ENCODE peak calls at places on chromosomes 3 and 15, in eight cellular contexts. One of them, this sample, is unnamed.

GRCh38 chr3:146464783-146465182 is 4.6 kb downstream of the PLSCR2 start:
- DNase-seq in hippocampal formation: no peak
- DNase-seq in mesothelial cell of epicardium: no peak
- DNase-seq in endothelial cell: no peak
- DNase-seq in H54: no peak
- DNase-seq in SW 1271: no peak
- DNase-seq in D341Med: no peak
- DNase-seq in activated CD8-positive, alpha-beta T cell treated with anti-CD3 and anti-CD28 coated beads, Interleukin-2, amount 10 ng/mL, durations not matched to agents 7 days and 5 days: no peak
- DNase-seq in this sample: no peak

GRCh38 chr15:42148808-42149492 is 7.5 kb downstream of the PLA2G4F start:
- DNase-seq in SW 1271: no peak
- DNase-seq in D341Med: peak
- DNase-seq in endothelial cell: no peak
- DNase-seq in mesothelial cell of epicardium: peak
- DNase-seq in hippocampal formation: no peak
- DNase-seq in H54: no peak
- DNase-seq in activated CD8-positive, alpha-beta T cell treated with anti-CD3 and anti-CD28 coated beads, Interleukin-2, amount 10 ng/mL, durations not matched to agents 7 days and 5 days: no peak
- DNase-seq in this sample: no peak

GRCh38 chr15:75172168-75172841 is 29.4 kb upstream of the C15orf39 start:
- DNase-seq in activated CD8-positive, alpha-beta T cell treated with anti-CD3 and anti-CD28 coated beads, Interleukin-2, amount 10 ng/mL, durations not matched to agents 7 days and 5 days: no peak
- DNase-seq in SW 1271: no peak
- DNase-seq in D341Med: no peak
- DNase-seq in endothelial cell: no peak
- DNase-seq in mesothelial cell of epicardium: no peak
- DNase-seq in H54: no peak
- DNase-seq in hippocampal formation: no peak
- DNase-seq in this sample: no peak

GRCh38 chr3:52528596-52529375 is 4.9 kb downstream of the NT5DC2 start:
- DNase-seq in activated CD8-positive, alpha-beta T cell treated with anti-CD3 and anti-CD28 coated beads, Interleukin-2, amount 10 ng/mL, durations not matched to agents 7 days and 5 days: no peak
- DNase-seq in mesothelial cell of epicardium: no peak
- DNase-seq in H54: no peak
- DNase-seq in SW 1271: no peak
- DNase-seq in hippocampal formation: no peak
- DNase-seq in endothelial cell: no peak
- DNase-seq in D341Med: no peak
- DNase-seq in this sample: no peak

GRCh38 chr15:32979710-32980109 is 214.8 kb downstream of the FMN1 start:
- DNase-seq in activated CD8-positive, alpha-beta T cell treated with anti-CD3 and anti-CD28 coated beads, Interleukin-2, amount 10 ng/mL, durations not matched to agents 7 days and 5 days: no peak
- DNase-seq in D341Med: no peak
- DNase-seq in endothelial cell: no peak
- DNase-seq in mesothelial cell of epicardium: no peak
- DNase-seq in SW 1271: no peak
- DNase-seq in H54: peak
- DNase-seq in hippocampal formation: no peak
- DNase-seq in this sample: no peak

GRCh38 chr3:46844851-46845250 is 18.4 kb downstream of the MYL3 start:
- DNase-seq in mesothelial cell of epicardium: peak
- DNase-seq in D341Med: no peak
- DNase-seq in hippocampal formation: no peak
- DNase-seq in endothelial cell: no peak
- DNase-seq in SW 1271: no peak
- DNase-seq in H54: no peak
- DNase-seq in activated CD8-positive, alpha-beta T cell treated with anti-CD3 and anti-CD28 coated beads, Interleukin-2, amount 10 ng/mL, durations not matched to agents 7 days and 5 days: no peak
- DNase-seq in this sample: no peak

GRCh38 chr3:102926618-102927017 is 491.8 kb downstream of the ZPLD1 start:
- DNase-seq in D341Med: no peak
- DNase-seq in mesothelial cell of epicardium: no peak
- DNase-seq in hippocampal formation: no peak
- DNase-seq in H54: no peak
- DNase-seq in endothelial cell: no peak
- DNase-seq in SW 1271: no peak
- DNase-seq in activated CD8-positive, alpha-beta T cell treated with anti-CD3 and anti-CD28 coated beads, Interleukin-2, amount 10 ng/mL, durations not matched to agents 7 days and 5 days: no peak
- DNase-seq in this sample: no peak

GRCh38 chr3:169744332-169745054 is 20.4 kb downstream of the TERC start:
- DNase-seq in endothelial cell: no peak
- DNase-seq in D341Med: no peak
- DNase-seq in mesothelial cell of epicardium: no peak
- DNase-seq in activated CD8-positive, alpha-beta T cell treated with anti-CD3 and anti-CD28 coated beads, Interleukin-2, amount 10 ng/mL, durations not matched to agents 7 days and 5 days: no peak
- DNase-seq in H54: no peak
- DNase-seq in SW 1271: peak
- DNase-seq in hippocampal formation: no peak
- DNase-seq in this sample: no peak

GRCh38 chr15:29048011-29048410 is 162.2 kb downstream of the APBA2 start:
- DNase-seq in D341Med: no peak
- DNase-seq in SW 1271: no peak
- DNase-seq in activated CD8-positive, alpha-beta T cell treated with anti-CD3 and anti-CD28 coated beads, Interleukin-2, amount 10 ng/mL, durations not matched to agents 7 days and 5 days: no peak
- DNase-seq in endothelial cell: no peak
- DNase-seq in mesothelial cell of epicardium: no peak
- DNase-seq in H54: no peak
- DNase-seq in hippocampal formation: no peak
- DNase-seq in this sample: no peak

GRCh38 chr15:59688383-59688887 is 685 bp downstream of the BNIP2 start:
- DNase-seq in mesothelial cell of epicardium: peak
- DNase-seq in hippocampal formation: no peak
- DNase-seq in D341Med: peak
- DNase-seq in activated CD8-positive, alpha-beta T cell treated with anti-CD3 and anti-CD28 coated beads, Interleukin-2, amount 10 ng/mL, durations not matched to agents 7 days and 5 days: peak
- DNase-seq in endothelial cell: no peak
- DNase-seq in SW 1271: peak
- DNase-seq in H54: no peak
- DNase-seq in this sample: no peak

GRCh38 chr3:78026429-78026828 is 986.5 kb downstream of the ROBO2 start:
- DNase-seq in hippocampal formation: no peak
- DNase-seq in mesothelial cell of epicardium: no peak
- DNase-seq in D341Med: no peak
- DNase-seq in H54: no peak
- DNase-seq in endothelial cell: no peak
- DNase-seq in activated CD8-positive, alpha-beta T cell treated with anti-CD3 and anti-CD28 coated beads, Interleukin-2, amount 10 ng/mL, durations not matched to agents 7 days and 5 days: no peak
- DNase-seq in SW 1271: no peak
- DNase-seq in this sample: no peak

GRCh38 chr3:186598108-186598784 is 14.6 kb upstream of the AHSG start:
- DNase-seq in D341Med: no peak
- DNase-seq in H54: no peak
- DNase-seq in hippocampal formation: no peak
- DNase-seq in activated CD8-positive, alpha-beta T cell treated with anti-CD3 and anti-CD28 coated beads, Interleukin-2, amount 10 ng/mL, durations not matched to agents 7 days and 5 days: no peak
- DNase-seq in SW 1271: no peak
- DNase-seq in mesothelial cell of epicardium: no peak
- DNase-seq in endothelial cell: no peak
- DNase-seq in this sample: no peak

This sample was measured in activated T-cell treated with anti-CD3 and anti-CD28 coated beads for 48 hours.